ENCODE peak calls at places on chromosomes 7 and 10, in five cellular contexts. M is foreskin fibroblast; S is activated CD8-positive, alpha-beta memory T cell treated with anti-CD3 and anti-CD28 coated beads, Interleukin-2, amount 50 U/mL, for 48 hours; D is Ammon's horn; N is HT1080. Z is an unnamed sample.

GRCh38 chr7:54728411-54728810 is 30.6 kb downstream of the SEC61G start:
- DNase-seq in S (no peak), D (no peak), M (no peak), N (no peak), Z (no peak)

GRCh38 chr7:122143376-122143750 is 686 bp downstream of the AASS start:
- DNase-seq in M (no peak), N (no peak), S (peak; percentile 56), D (peak; percentile 45), Z (no peak)

GRCh38 chr7:111159426-111159825 is 68.5 kb downstream of the LRRN3 start:
- DNase-seq in N (peak; percentile 29), D (no peak), S (no peak), M (peak; percentile 18), Z (no peak)

GRCh38 chr10:45061982-45062381 is 61.3 kb downstream of the ZNF22 start:
- DNase-seq in M (no peak), S (no peak), D (no peak), N (no peak), Z (no peak)

GRCh38 chr7:8500286-8500685 is 66.9 kb downstream of the NXPH1 start:
- DNase-seq in S (no peak), D (no peak), N (no peak), M (no peak), Z (peak; percentile 42)

GRCh38 chr7:122402235-122402634 is 97.7 kb upstream of the FEZF1 start:
- DNase-seq in M (no peak), S (no peak), D (no peak), N (no peak), Z (no peak)

GRCh38 chr7:67937717-67938191 is 941.1 kb downstream of the TYW1 start:
- DNase-seq in D (peak; percentile 54), S (no peak), M (peak; percentile 49), N (peak; percentile 1), Z (no peak)

GRCh38 chr7:107029061-107029763 is 15.3 kb upstream of the PRKAR2B start:
- DNase-seq in S (no peak), M (no peak), N (no peak), D (no peak), Z (no peak)

GRCh38 chr10:6102128-6102527 is 13.3 kb downstream of the RBM17 start:
- DNase-seq in S (no peak), D (no peak), M (no peak), N (no peak), Z (no peak)

GRCh38 chr7:65750511-65751344 is 122.1 kb upstream of the VKORC1L1 start:
- DNase-seq in S (peak; percentile 94), N (peak; percentile 91), D (peak; percentile 97), M (peak; percentile 87), Z (peak; percentile 93)

GRCh38 chr10:73493781-73494180 is 2.0 kb downstream of the PPP3CB start:
- DNase-seq in M (peak; percentile 50), D (no peak), S (no peak), N (peak; percentile 55), Z (no peak)

GRCh38 chr7:134374291-134374690 is 57.6 kb upstream of the SLC35B4 start:
- DNase-seq in M (no peak), N (no peak), D (no peak), S (no peak), Z (no peak)

GRCh38 chr10:114856544-114857287 is 35.1 kb downstream of the FHIP2A start:
- DNase-seq in S (no peak), D (no peak), N (peak; percentile 82), M (peak; percentile 63), Z (no peak)

GRCh38 chr7:64307254-64308018 is 6.3 kb upstream of the ZNF736 start:
- DNase-seq in S (peak; percentile 89), N (peak; percentile 58), D (peak; percentile 99), M (peak; percentile 86), Z (peak; percentile 97)

GRCh38 chr10:132961864-132962622 is 19.7 kb upstream of the CFAP46 start:
- DNase-seq in M (peak; percentile 76), D (peak; percentile 67), S (peak; percentile 86), N (peak; percentile 57), Z (no peak)

GRCh38 chr7:40808409-40808942 is 673.7 kb downstream of the SUGCT start:
- DNase-seq in S (no peak), N (peak; percentile 74), M (peak; percentile 99), D (no peak), Z (no peak)

GRCh38 chr10:87092861-87093460 is 1.7 kb downstream of the GLUD1 start:
- DNase-seq in S (no peak), M (peak; percentile 45), N (peak; percentile 52), D (no peak), Z (peak; percentile 19)

GRCh38 chr7:47724335-47724982 is 142.5 kb upstream of the TNS3 start:
- DNase-seq in N (peak; percentile 83), D (no peak), S (no peak), M (peak; percentile 77), Z (no peak)

Z was measured in cerebellar cortex.